ENCODE peak calls at places on chromosomes 4 and X, in seven cellular contexts. One of them, this sample, is unnamed. For H3K4me1 and H3K9me3, the result is how much of the 10 kb centered on the place peaks cover.

GRCh38 chrX:154016366-154017076 is 3.2 kb downstream of the IRAK1 start:
- DNase-seq in fibroblast of lung: no peak
- DNase-seq in IMR-90: no peak
- DNase-seq in A549: no peak
- DNase-seq in mucosa of descending colon: no peak
- DNase-seq in GM12878: no peak
- DNase-seq in upper lobe of right lung: no peak
- DNase-seq in this sample: no peak

GRCh38 chr4:125891597-125892258 is 577.0 kb downstream of the FAT4 start:
- DNase-seq in fibroblast of lung: peak
- DNase-seq in IMR-90: peak
- DNase-seq in A549: no peak
- DNase-seq in mucosa of descending colon: peak
- DNase-seq in GM12878: no peak
- DNase-seq in upper lobe of right lung: no peak
- DNase-seq in this sample: no peak

GRCh38 chr4:2907706-2908293 is 55.4 kb downstream of the NOP14 start:
- DNase-seq in fibroblast of lung: no peak
- DNase-seq in IMR-90: no peak
- DNase-seq in A549: no peak
- DNase-seq in mucosa of descending colon: no peak
- DNase-seq in GM12878: no peak
- DNase-seq in upper lobe of right lung: no peak
- DNase-seq in this sample: no peak

GRCh38 chrX:31836479-31836878 is 764.6 kb upstream of the FTHL17 start:
- DNase-seq in fibroblast of lung: peak
- DNase-seq in IMR-90: no peak
- DNase-seq in A549: no peak
- DNase-seq in mucosa of descending colon: no peak
- DNase-seq in GM12878: no peak
- DNase-seq in upper lobe of right lung: no peak
- DNase-seq in this sample: no peak

GRCh38 chr4:40933272-40934053 is 183.7 kb downstream of the NSUN7 start:
- DNase-seq in fibroblast of lung: peak
- DNase-seq in IMR-90: peak
- DNase-seq in A549: no peak
- DNase-seq in mucosa of descending colon: no peak
- DNase-seq in GM12878: no peak
- DNase-seq in upper lobe of right lung: no peak
- DNase-seq in this sample: no peak

GRCh38 chr4:129278868-129279267 is 182.9 kb downstream of the C4orf33 start:
- DNase-seq in fibroblast of lung: no peak
- DNase-seq in IMR-90: no peak
- DNase-seq in A549: no peak
- DNase-seq in mucosa of descending colon: no peak
- DNase-seq in GM12878: no peak
- DNase-seq in upper lobe of right lung: no peak
- DNase-seq in this sample: no peak

GRCh38 chrX:7120578-7121219 is 26.8 kb upstream of the STS start:
- DNase-seq in fibroblast of lung: peak
- DNase-seq in IMR-90: peak
- DNase-seq in A549: peak
- DNase-seq in mucosa of descending colon: no peak
- DNase-seq in GM12878: no peak
- DNase-seq in upper lobe of right lung: no peak
- DNase-seq in this sample: no peak

GRCh38 chr4:15797320-15797719 is 19.2 kb downstream of the CD38 start:
- DNase-seq in fibroblast of lung: no peak
- DNase-seq in IMR-90: no peak
- DNase-seq in A549: no peak
- DNase-seq in mucosa of descending colon: no peak
- DNase-seq in GM12878: no peak
- DNase-seq in upper lobe of right lung: no peak
- DNase-seq in this sample: no peak

GRCh38 chrX:138748480-138748879 is 37.0 kb upstream of the FGF13 start:
- DNase-seq in fibroblast of lung: peak
- DNase-seq in IMR-90: peak
- DNase-seq in A549: peak
- DNase-seq in mucosa of descending colon: no peak
- DNase-seq in GM12878: no peak
- DNase-seq in upper lobe of right lung: no peak
- DNase-seq in this sample: no peak

GRCh38 chr4:3250438-3250955 is 1.5 kb downstream of the MSANTD1 start:
- DNase-seq in fibroblast of lung: no peak
- DNase-seq in IMR-90: no peak
- DNase-seq in A549: no peak
- DNase-seq in mucosa of descending colon: no peak
- DNase-seq in GM12878: no peak
- DNase-seq in upper lobe of right lung: peak
- DNase-seq in this sample: no peak

GRCh38 chrX:119984652-119985051 is 41.1 kb upstream of the NKAP start:
- DNase-seq in fibroblast of lung: no peak
- DNase-seq in IMR-90: no peak
- DNase-seq in A549: no peak
- DNase-seq in mucosa of descending colon: no peak
- DNase-seq in GM12878: no peak
- DNase-seq in upper lobe of right lung: no peak
- DNase-seq in this sample: no peak

GRCh38 chrX:48786341-48786800 is at the start of gene GATA1:
- DNase-seq in fibroblast of lung: no peak
- DNase-seq in IMR-90: no peak
- DNase-seq in A549: no peak
- DNase-seq in mucosa of descending colon: no peak
- DNase-seq in GM12878: no peak
- DNase-seq in upper lobe of right lung: no peak
- DNase-seq in this sample: no peak

GRCh38 chrX:53280703-53281320 is 572 bp downstream of the IQSEC2 start:
- DNase-seq in fibroblast of lung: peak
- DNase-seq in IMR-90: peak
- DNase-seq in A549: no peak
- DNase-seq in mucosa of descending colon: peak
- DNase-seq in GM12878: no peak
- DNase-seq in upper lobe of right lung: no peak
- DNase-seq in this sample: no peak

GRCh38 chrX:17654116-17654515 is 83.2 kb upstream of the SCML1 start:
- DNase-seq in fibroblast of lung: no peak
- DNase-seq in IMR-90: no peak
- DNase-seq in A549: no peak
- DNase-seq in mucosa of descending colon: no peak
- DNase-seq in GM12878: no peak
- DNase-seq in upper lobe of right lung: no peak
- DNase-seq in this sample: no peak

DNA sequence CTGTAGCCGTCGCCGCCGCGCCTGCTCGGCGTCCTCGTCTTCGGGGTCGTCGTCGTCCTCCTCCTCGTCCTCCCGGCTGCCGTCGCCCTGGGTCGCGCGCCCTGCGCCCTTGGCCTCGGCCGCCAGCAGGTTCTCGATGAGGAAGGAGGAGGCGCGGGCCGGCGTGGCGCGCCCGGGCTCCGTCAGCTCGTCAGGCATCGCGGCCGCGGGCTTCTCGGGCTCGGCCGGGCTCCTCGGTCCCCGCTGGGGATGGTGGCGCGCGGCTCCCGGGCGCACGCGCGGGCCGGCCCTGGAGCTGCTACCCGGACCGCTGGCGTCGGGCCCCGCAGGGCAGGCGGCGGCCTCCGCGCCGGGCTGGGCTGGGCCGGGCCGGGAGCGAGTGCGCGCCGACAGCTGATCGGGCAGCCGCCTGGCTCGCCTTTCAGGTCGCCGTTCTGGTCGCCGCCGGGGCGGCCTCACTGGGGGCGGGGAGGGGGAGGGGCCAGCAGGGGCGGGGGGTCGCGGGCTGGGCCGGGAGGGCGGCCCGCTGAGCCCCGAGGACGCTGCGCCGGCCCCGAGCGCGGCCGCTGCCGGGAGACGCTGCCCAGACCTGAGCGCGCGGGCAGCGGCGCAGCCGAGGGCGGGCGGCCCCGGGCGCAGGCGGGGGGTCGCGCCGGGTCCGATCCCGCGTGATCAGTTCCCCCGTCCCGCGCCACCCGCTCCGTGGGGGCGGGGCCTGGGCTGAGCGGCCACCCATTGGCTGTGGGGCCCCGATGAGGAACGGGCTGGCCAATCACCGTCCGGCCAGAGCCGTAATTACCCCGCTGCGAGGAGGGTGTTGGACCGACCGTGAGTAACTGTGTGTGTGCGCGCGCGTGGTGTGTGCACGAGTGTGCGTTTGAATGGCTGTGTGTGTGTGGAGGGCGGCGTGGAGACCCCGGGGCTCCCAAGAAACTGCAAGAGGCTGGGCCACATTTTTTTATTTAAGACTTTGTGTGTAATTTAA is at the start of gene HMX1:
- DNase-seq in fibroblast of lung: no peak
- DNase-seq in IMR-90: no peak
- DNase-seq in A549: peak
- DNase-seq in mucosa of descending colon: no peak
- DNase-seq in GM12878: no peak
- DNase-seq in upper lobe of right lung: no peak
- DNase-seq in this sample: no peak
- H3K4me3 ChIP-seq in fibroblast of lung: no peak
- H3K4me3 ChIP-seq in IMR-90: no peak
- H3K4me3 ChIP-seq in A549: peak
- H3K4me3 ChIP-seq in mucosa of descending colon: no peak
- H3K4me3 ChIP-seq in GM12878: no peak
- H3K4me3 ChIP-seq in upper lobe of right lung: no peak
- H3K4me3 ChIP-seq in this sample: peak

GRCh38 chr4:110164251-110164650 is 34.2 kb downstream of the ELOVL6 start:
- DNase-seq in fibroblast of lung: peak
- DNase-seq in IMR-90: peak
- DNase-seq in A549: no peak
- DNase-seq in mucosa of descending colon: no peak
- DNase-seq in GM12878: no peak
- DNase-seq in upper lobe of right lung: no peak
- DNase-seq in this sample: no peak
- H3K4me1 ChIP-seq in fibroblast of lung: under half
- H3K4me1 ChIP-seq in IMR-90: under half
- H3K4me1 ChIP-seq in A549: under half
- H3K4me1 ChIP-seq in mucosa of descending colon: under half
- H3K4me1 ChIP-seq in GM12878: under half
- H3K4me1 ChIP-seq in upper lobe of right lung: under half
- H3K4me1 ChIP-seq in this sample: under half

GRCh38 chrX:64662876-64663275 is 267.6 kb upstream of the MTMR8 start:
- DNase-seq in fibroblast of lung: no peak
- DNase-seq in IMR-90: no peak
- DNase-seq in A549: no peak
- DNase-seq in mucosa of descending colon: no peak
- DNase-seq in GM12878: no peak
- DNase-seq in upper lobe of right lung: no peak
- DNase-seq in this sample: no peak
- H3K9me3 ChIP-seq in fibroblast of lung: under half
- H3K9me3 ChIP-seq in IMR-90: under half
- H3K9me3 ChIP-seq in A549: under half
- H3K9me3 ChIP-seq in mucosa of descending colon: under half
- H3K9me3 ChIP-seq in GM12878: under half
- H3K9me3 ChIP-seq in upper lobe of right lung: under half
- H3K9me3 ChIP-seq in this sample: under half

GRCh38 chr4:20418865-20419451 is 167.3 kb downstream of the SLIT2 start:
- DNase-seq in fibroblast of lung: peak
- DNase-seq in IMR-90: peak
- DNase-seq in A549: peak
- DNase-seq in mucosa of descending colon: peak
- DNase-seq in GM12878: peak
- DNase-seq in upper lobe of right lung: no peak
- DNase-seq in this sample: no peak
- H3K4me3 ChIP-seq in fibroblast of lung: peak
- H3K4me3 ChIP-seq in IMR-90: peak
- H3K4me3 ChIP-seq in A549: no peak
- H3K4me3 ChIP-seq in mucosa of descending colon: no peak
- H3K4me3 ChIP-seq in GM12878: peak
- H3K4me3 ChIP-seq in upper lobe of right lung: peak
- H3K4me3 ChIP-seq in this sample: no peak